ENCODE peak calls at places on chromosomes 6 and 20, in six cellular contexts. P is H9, E is neural progenitor cell, X is IMR-90, C is endothelial cell of umbilical vein, W is astrocyte. Q is an unnamed sample.
A peak's percentile ranks its signal among the peaks of the same experiment; 100 is the strongest.

GRCh38 chr6:44342489-44342888 is at the start of gene SPATS1:
- DNase-seq in P (peak; percentile 78), W (no peak), C (no peak), X (no peak), E (peak; percentile 48), Q (no peak)

GRCh38 chr6:44646355-44646754 is 258.8 kb downstream of the CDC5L start:
- DNase-seq in W (peak; percentile 97), X (peak; percentile 19), P (no peak), C (no peak), E (no peak), Q (no peak)

GRCh38 chr6:129108337-129108736 is 225.4 kb downstream of the LAMA2 start:
- DNase-seq in E (no peak), X (no peak), C (no peak), W (no peak), P (no peak), Q (no peak)

GRCh38 chr6:149476789-149477455 is 7.9 kb downstream of the ZC3H12D start:
- DNase-seq in P (no peak), X (no peak), W (no peak), C (no peak), E (no peak), Q (no peak)

GRCh38 chr6:136501514-136501913 is 48.7 kb downstream of the MAP7 start:
- DNase-seq in X (no peak), W (no peak), C (no peak), E (no peak), P (no peak), Q (no peak)

GRCh38 chr20:44068311-44068710 is 118.7 kb downstream of the JPH2 start:
- DNase-seq in X (no peak), E (peak; percentile 16), W (no peak), C (no peak), P (no peak), Q (peak; percentile 47)

GRCh38 chr6:139051396-139052070 is 23.0 kb downstream of the ABRACL start:
- DNase-seq in C (no peak), W (no peak), E (no peak), P (no peak), X (no peak), Q (no peak)

GRCh38 chr20:57894096-57894495 is 184.3 kb upstream of the PMEPA1 start:
- DNase-seq in W (no peak), C (no peak), P (no peak), E (no peak), X (no peak), Q (no peak)

GRCh38 chr20:50017160-50017559 is 34.4 kb downstream of the SNAI1 start:
- DNase-seq in X (no peak), W (no peak), C (no peak), E (no peak), P (no peak), Q (no peak)

GRCh38 chr6:41687501-41688175 is 47.8 kb downstream of the TFEB start:
- DNase-seq in W (no peak), X (no peak), C (no peak), E (no peak), P (peak; percentile 94), Q (no peak)

GRCh38 chr20:19885981-19886665 is 128.1 kb downstream of the RIN2 start:
- DNase-seq in P (peak; percentile 29), X (peak; percentile 61), E (no peak), W (peak; percentile 47), C (peak; percentile 84), Q (no peak)

GRCh38 chr6:31940256-31940664 is 5.6 kb upstream of the CFB start:
- DNase-seq in X (peak; percentile 55), E (no peak), P (no peak), W (peak; percentile 7), C (no peak), Q (no peak)

GRCh38 chr20:62029951-62030350 is 35.7 kb downstream of the TAF4 start:
- DNase-seq in E (no peak), X (no peak), C (no peak), P (no peak), W (no peak), Q (no peak)

GRCh38 chr20:64253443-64253842 is 2.1 kb upstream of the PCMTD2 start:
- DNase-seq in E (no peak), W (no peak), P (no peak), X (no peak), C (no peak), Q (no peak)
- TF ChIP-seq CTCF in E (no peak), W (no peak), P (no peak), X (no peak), C (no peak), Q (no peak)

GRCh38 chr6:157981395-157982296 is at the start of gene SYNJ2:
- DNase-seq in C (peak; percentile 73), P (peak; percentile 80), W (peak; percentile 68), E (peak; percentile 89), X (peak; percentile 83), Q (peak; percentile 84)

GRCh38 chr6:157982580-157983438 is 1.1 kb downstream of the SYNJ2 start:
- DNase-seq in P (no peak), X (peak; percentile 54), C (peak; percentile 80), W (peak; percentile 57), E (peak; percentile 39), Q (no peak)

GRCh38 chr6:157981132-157981394 is 600 bp upstream of the SYNJ2 start:
- DNase-seq in C (no peak), E (no peak), X (no peak), P (no peak), W (no peak), Q (no peak)

GRCh38 chr6:157982297-157982579 is 575 bp downstream of the SYNJ2 start:
- DNase-seq in X (no peak), C (peak; percentile 39), W (no peak), E (peak; percentile 74), P (peak; percentile 82), Q (peak; percentile 41)

DNA sequence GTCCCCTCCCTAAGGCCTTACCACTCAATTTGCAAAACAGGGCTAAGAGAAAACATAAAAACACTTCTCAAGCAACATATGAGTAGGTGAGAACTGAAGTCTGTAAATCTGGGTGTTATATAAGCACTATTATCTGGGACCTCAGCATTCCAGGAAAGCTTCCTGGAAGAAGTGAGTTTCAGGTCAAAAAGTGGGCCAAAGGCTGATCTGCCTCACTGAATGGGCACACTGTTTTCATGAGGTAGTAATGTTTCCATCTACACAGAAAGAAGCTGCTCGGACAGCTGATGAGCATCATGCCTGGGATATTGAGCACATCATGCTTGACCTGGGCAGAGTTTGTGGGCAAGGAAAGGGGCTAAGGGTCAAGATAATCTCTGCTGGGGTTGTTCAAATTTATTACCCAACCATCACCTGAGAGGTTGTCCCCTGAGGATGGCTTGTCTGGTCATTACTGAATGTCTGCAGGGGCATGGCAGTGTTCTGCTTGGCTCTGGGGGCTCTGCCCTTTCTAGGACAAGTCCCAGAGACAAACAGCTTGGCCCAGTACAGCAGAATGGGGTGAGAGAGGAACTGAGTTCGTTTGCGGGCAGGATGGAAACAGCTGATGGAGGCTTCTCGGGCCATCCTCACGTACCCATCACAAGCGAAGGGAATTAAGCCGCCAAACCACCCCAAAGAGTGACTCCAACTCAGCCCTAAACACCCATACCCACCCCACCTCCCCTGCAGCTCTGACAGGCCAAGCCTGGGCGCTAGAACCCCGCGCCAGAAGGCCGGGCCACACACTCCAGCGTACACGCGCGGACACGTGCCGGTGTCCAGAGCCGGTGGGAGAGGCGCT is 1.2 kb upstream of the SYNJ2 start:
- DNase-seq in W (no peak), C (no peak), P (no peak), X (no peak), E (no peak), Q (no peak)
- H3K4me2 ChIP-seq in W (peak overlapping the region; percentile 88), C (peak overlapping the region; percentile 37), P (peak overlapping the region; percentile 72), X (no peak overlapping the region), E (peak overlapping the region; percentile 89), Q (peak overlapping the region; percentile 88)

GRCh38 chr6:89952696-89953095 is 58.4 kb downstream of the GJA10 start:
- DNase-seq in W (peak; percentile 92), P (no peak), E (no peak), C (no peak), X (peak; percentile 75), Q (peak; percentile 84)

GRCh38 chr6:89950446-89950845 is 56.2 kb downstream of the GJA10 start:
- DNase-seq in E (no peak), X (no peak), C (no peak), W (no peak), P (no peak), Q (no peak)

GRCh38 chr6:89952361-89952680 is 58.1 kb downstream of the GJA10 start:
- DNase-seq in W (no peak), P (no peak), C (no peak), E (no peak), X (no peak), Q (no peak)

GRCh38 chr6:89950879-89951391 is 56.7 kb downstream of the GJA10 start:
- DNase-seq in W (peak; percentile 43), X (no peak), P (no peak), C (no peak), E (no peak), Q (no peak)

DNA sequence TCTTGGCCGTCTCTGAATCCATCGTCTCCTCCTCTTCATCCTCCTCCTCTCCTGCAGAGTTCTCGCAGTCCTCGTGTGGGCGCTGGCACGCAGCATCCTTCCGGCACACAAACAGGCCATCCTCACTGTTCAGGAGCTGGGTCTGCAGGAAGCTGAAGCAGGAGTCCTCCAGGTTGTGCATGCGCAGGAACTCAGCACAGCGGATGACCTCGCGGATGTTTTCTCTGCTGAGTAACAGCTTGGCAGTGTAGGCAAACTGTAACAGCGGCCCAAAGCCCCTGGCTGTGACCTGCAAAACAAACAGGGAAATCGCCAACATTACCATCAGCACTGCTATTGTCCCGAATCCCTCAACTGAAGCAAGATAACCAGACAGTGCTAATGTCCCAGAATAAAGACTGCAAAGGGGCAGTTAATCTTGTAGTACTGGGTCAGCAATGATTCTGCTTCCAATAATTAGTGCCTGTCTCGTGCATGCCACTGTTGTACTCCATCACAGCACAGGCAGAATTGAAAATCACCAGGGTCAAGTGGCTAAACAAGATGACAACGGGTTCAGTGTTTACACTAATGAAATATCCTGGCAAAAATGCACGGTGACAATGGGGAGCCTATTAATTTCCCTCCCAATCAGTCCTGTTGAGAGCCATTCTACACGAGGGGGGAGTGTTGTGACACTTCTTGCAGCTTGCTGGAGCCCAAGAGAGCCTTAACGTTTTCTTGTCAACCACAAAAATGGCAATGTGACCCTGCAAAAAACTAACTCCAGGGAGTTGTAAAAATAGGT is 57.5 kb downstream of the GJA10 start:
- DNase-seq in E (peak; percentile 62), X (peak; percentile 31), W (peak; percentile 71), C (no peak), P (peak; percentile 64), Q (peak; percentile 48)
- TF ChIP-seq CTCF in E (peak; percentile 34), X (no peak), W (no peak), C (no peak), P (peak; percentile 50), Q (peak; percentile 42)

GRCh38 chr6:54700158-54700557 is 146.4 kb upstream of the FAM83B start:
- DNase-seq in E (no peak), P (no peak), C (no peak), X (no peak), W (no peak), Q (no peak)

GRCh38 chr6:54695815-54696214 is 150.8 kb upstream of the FAM83B start:
- DNase-seq in E (no peak), W (no peak), C (no peak), X (no peak), P (no peak), Q (no peak)

GRCh38 chr6:54702772-54703171 is 143.8 kb upstream of the FAM83B start:
- DNase-seq in X (no peak), W (no peak), E (no peak), C (no peak), P (no peak), Q (no peak)

GRCh38 chr6:54697423-54697822 is 149.1 kb upstream of the FAM83B start:
- DNase-seq in C (no peak), W (no peak), X (peak; percentile 16), E (no peak), P (no peak), Q (no peak)

GRCh38 chr6:54698974-54699373 is 147.6 kb upstream of the FAM83B start:
- DNase-seq in C (no peak), X (no peak), P (no peak), E (no peak), W (no peak), Q (no peak)
- H3K4me2 ChIP-seq in C (no peak overlapping the region), X (no peak overlapping the region), P (no peak overlapping the region), E (no peak overlapping the region), W (no peak overlapping the region), Q (no peak overlapping the region)